ENCODE peak calls at places on chromosomes 2 and 18, in five cellular contexts. One of them, this sample, is unnamed.
A peak's percentile ranks its signal among the peaks of the same experiment; 100 is the strongest.

GRCh38 chr18:9637036-9637767 is 22.8 kb upstream of the PPP4R1 start:
- DNase-seq in foreskin fibroblast: no peak
- DNase-seq in lower leg skin: no peak
- DNase-seq in cardiac fibroblast: peak; percentile 74
- DNase-seq in PC-3: peak; percentile 79
- DNase-seq in this sample: no peak

GRCh38 chr2:201182650-201183372 is at the start of gene CASP10:
- DNase-seq in foreskin fibroblast: peak; percentile 29
- DNase-seq in PC-3: peak; percentile 64
- DNase-seq in cardiac fibroblast: peak; percentile 80
- DNase-seq in lower leg skin: no peak
- DNase-seq in this sample: peak; percentile 68

GRCh38 chr2:8684885-8685696 is 3.2 kb downstream of the ID2 start:
- DNase-seq in PC-3: peak; percentile 39
- DNase-seq in lower leg skin: peak; percentile 94
- DNase-seq in foreskin fibroblast: no peak
- DNase-seq in cardiac fibroblast: peak; percentile 8
- DNase-seq in this sample: peak; percentile 20

GRCh38 chr18:55301196-55301540 is 286.8 kb downstream of the TCF4 start:
- DNase-seq in foreskin fibroblast: peak; percentile 24
- DNase-seq in PC-3: no peak
- DNase-seq in lower leg skin: no peak
- DNase-seq in cardiac fibroblast: no peak
- DNase-seq in this sample: no peak

GRCh38 chr2:104043864-104044263 is 810.1 kb upstream of the POU3F3 start:
- DNase-seq in lower leg skin: no peak
- DNase-seq in foreskin fibroblast: no peak
- DNase-seq in PC-3: no peak
- DNase-seq in cardiac fibroblast: no peak
- DNase-seq in this sample: no peak

GRCh38 chr18:46073474-46074331 is 1.6 kb upstream of the PSTPIP2 start:
- DNase-seq in foreskin fibroblast: peak; percentile 50
- DNase-seq in cardiac fibroblast: peak; percentile 86
- DNase-seq in lower leg skin: peak; percentile 72
- DNase-seq in PC-3: peak; percentile 85
- DNase-seq in this sample: peak; percentile 83

GRCh38 chr2:120425014-120425413 is 79.1 kb downstream of the INHBB start:
- DNase-seq in cardiac fibroblast: no peak
- DNase-seq in foreskin fibroblast: no peak
- DNase-seq in lower leg skin: no peak
- DNase-seq in PC-3: no peak
- DNase-seq in this sample: no peak

GRCh38 chr2:119753041-119753929 is 6.4 kb upstream of the PTPN4 start:
- DNase-seq in foreskin fibroblast: peak; percentile 43
- DNase-seq in PC-3: peak; percentile 68
- DNase-seq in lower leg skin: no peak
- DNase-seq in cardiac fibroblast: peak; percentile 75
- DNase-seq in this sample: peak; percentile 61

GRCh38 chr2:162333968-162334367 is 10.0 kb upstream of the GCA start:
- DNase-seq in cardiac fibroblast: peak; percentile 52
- DNase-seq in PC-3: peak; percentile 67
- DNase-seq in foreskin fibroblast: no peak
- DNase-seq in lower leg skin: no peak
- DNase-seq in this sample: peak; percentile 58

GRCh38 chr2:144501118-144501517 is 18.8 kb downstream of the ZEB2 start:
- DNase-seq in PC-3: peak; percentile 26
- DNase-seq in foreskin fibroblast: peak; percentile 75
- DNase-seq in cardiac fibroblast: peak; percentile 56
- DNase-seq in lower leg skin: no peak
- DNase-seq in this sample: no peak

GRCh38 chr2:177078416-177078815 is 134.2 kb upstream of the HNRNPA3 start:
- DNase-seq in foreskin fibroblast: no peak
- DNase-seq in PC-3: no peak
- DNase-seq in cardiac fibroblast: peak; percentile 22
- DNase-seq in lower leg skin: peak; percentile 88
- DNase-seq in this sample: peak; percentile 89

DNA sequence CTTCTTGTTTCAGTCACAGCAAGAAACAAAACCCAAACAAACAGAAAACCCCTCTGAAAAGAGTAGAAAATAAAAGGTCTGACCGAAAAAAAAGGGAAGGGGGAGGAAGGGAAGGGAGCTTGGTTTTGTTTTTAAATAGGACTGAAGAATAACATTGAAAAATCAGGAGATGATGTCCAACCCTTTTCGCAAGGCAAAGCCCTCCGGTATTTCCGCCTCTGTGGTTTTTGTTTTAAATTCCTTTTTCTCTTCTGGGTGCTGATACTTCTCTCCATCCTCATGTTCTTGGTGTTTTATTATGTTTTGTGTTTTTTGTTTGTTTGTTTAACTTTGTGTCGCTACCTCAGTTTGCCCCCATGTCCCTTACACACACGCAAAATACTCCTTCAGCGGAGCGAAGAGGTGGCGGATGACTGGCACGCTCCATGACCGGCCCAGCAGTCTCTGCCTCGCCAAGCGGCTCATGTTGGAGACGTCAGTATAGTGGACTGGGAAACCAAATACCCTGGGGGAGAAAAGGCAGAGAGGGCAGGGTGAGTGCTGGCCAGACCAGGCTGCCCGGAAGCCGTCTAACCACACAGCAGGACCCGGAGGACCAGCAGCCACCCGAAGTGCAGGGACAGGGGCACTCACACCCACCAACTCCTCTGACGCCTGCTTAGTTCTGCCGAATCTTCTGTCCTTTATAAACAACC is 65.7 kb upstream of the POMC start:
- DNase-seq in PC-3: no peak
- DNase-seq in foreskin fibroblast: no peak
- DNase-seq in lower leg skin: no peak
- DNase-seq in cardiac fibroblast: no peak
- DNase-seq in this sample: no peak
- TF ChIP-seq CTCF in PC-3: no peak
- TF ChIP-seq CTCF in foreskin fibroblast: no peak
- TF ChIP-seq CTCF in lower leg skin: no peak
- TF ChIP-seq CTCF in cardiac fibroblast: no peak
- TF ChIP-seq CTCF in this sample: no peak

GRCh38 chr2:64807417-64807816 is 153.7 kb upstream of the SERTAD2 start:
- DNase-seq in cardiac fibroblast: peak; percentile 98
- DNase-seq in lower leg skin: peak; percentile 84
- DNase-seq in PC-3: peak; percentile 96
- DNase-seq in foreskin fibroblast: peak; percentile 100
- DNase-seq in this sample: peak; percentile 97
- TF ChIP-seq CTCF in cardiac fibroblast: no peak
- TF ChIP-seq CTCF in lower leg skin: no peak
- TF ChIP-seq CTCF in PC-3: peak; percentile 32
- TF ChIP-seq CTCF in foreskin fibroblast: peak; percentile 12
- TF ChIP-seq CTCF in this sample: no peak

GRCh38 chr2:23594079-23594494 is 209.1 kb downstream of the KLHL29 start:
- DNase-seq in foreskin fibroblast: no peak
- DNase-seq in lower leg skin: no peak
- DNase-seq in cardiac fibroblast: no peak
- DNase-seq in PC-3: no peak
- DNase-seq in this sample: no peak

GRCh38 chr2:23597687-23598086 is 212.7 kb downstream of the KLHL29 start:
- DNase-seq in lower leg skin: no peak
- DNase-seq in cardiac fibroblast: no peak
- DNase-seq in PC-3: no peak
- DNase-seq in foreskin fibroblast: no peak
- DNase-seq in this sample: no peak

GRCh38 chr2:23595021-23595420 is 210.0 kb downstream of the KLHL29 start:
- DNase-seq in foreskin fibroblast: no peak
- DNase-seq in lower leg skin: no peak
- DNase-seq in cardiac fibroblast: no peak
- DNase-seq in PC-3: no peak
- DNase-seq in this sample: no peak

GRCh38 chr2:23596316-23596885 is 211.4 kb downstream of the KLHL29 start:
- DNase-seq in cardiac fibroblast: peak; percentile 23
- DNase-seq in lower leg skin: no peak
- DNase-seq in PC-3: no peak
- DNase-seq in foreskin fibroblast: no peak
- DNase-seq in this sample: no peak

DNA sequence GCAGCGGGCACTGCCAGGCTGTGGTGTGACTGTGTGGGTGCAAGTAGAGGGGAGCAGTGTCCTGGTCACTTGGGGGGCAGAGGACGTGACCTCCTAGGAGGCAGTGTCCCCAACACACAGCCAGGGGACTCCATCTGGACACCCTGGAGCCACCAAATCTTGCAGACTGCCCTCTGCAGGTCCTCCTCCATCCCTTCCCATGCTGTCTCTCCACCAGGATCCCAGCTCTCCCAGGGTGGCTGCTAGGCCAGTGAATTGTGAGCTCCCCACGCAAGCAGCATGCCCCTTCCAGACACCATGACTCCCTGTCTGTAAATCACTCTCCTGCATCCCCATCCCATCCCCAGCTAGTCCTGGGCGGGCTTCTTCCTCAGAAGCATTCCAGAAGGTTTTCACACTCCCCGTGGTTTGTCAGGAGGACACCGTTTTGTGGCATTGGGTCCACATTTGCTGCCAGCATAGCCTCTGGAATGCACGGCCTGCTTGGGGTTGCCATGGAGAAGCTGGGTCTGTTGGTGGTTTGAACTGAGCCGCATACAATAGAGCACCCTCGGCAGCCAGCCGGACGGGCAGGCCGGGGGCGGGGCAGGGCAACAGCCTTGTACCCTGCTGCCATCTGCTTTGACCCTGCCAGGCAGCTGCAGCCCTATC is 210.7 kb downstream of the KLHL29 start:
- DNase-seq in foreskin fibroblast: no peak
- DNase-seq in lower leg skin: no peak
- DNase-seq in PC-3: no peak
- DNase-seq in cardiac fibroblast: no peak
- DNase-seq in this sample: no peak
- TF ChIP-seq CTCF in foreskin fibroblast: no peak
- TF ChIP-seq CTCF in lower leg skin: no peak
- TF ChIP-seq CTCF in PC-3: no peak
- TF ChIP-seq CTCF in cardiac fibroblast: no peak
- TF ChIP-seq CTCF in this sample: no peak

DNA sequence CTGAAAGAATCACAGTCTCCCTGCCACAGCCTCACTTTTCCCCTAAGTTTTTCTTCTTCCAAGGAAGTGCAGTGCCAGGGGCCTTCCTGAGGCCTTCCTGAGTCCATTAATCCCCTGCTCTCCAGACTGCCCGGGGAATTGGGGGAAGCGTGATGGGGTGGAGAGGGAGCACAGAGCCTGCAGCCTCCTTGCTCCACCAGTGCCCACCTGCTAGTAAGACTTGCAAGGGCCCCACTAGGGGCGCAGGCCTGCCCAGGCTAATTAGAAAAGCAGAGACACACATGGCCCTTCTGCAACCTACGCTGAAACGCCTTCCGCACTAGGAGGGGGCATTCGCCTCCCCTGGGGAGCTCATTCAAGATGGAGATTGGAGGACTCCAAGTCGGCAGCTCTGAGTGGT is 110.6 kb downstream of the MRO start:
- DNase-seq in PC-3: no peak
- DNase-seq in cardiac fibroblast: no peak
- DNase-seq in lower leg skin: no peak
- DNase-seq in foreskin fibroblast: no peak
- DNase-seq in this sample: no peak
- TF ChIP-seq CTCF in PC-3: no peak
- TF ChIP-seq CTCF in cardiac fibroblast: no peak
- TF ChIP-seq CTCF in lower leg skin: no peak
- TF ChIP-seq CTCF in foreskin fibroblast: no peak
- TF ChIP-seq CTCF in this sample: no peak

GRCh38 chr2:151409601-151410484 is at the start of gene RIF1:
- DNase-seq in lower leg skin: peak; percentile 97
- DNase-seq in PC-3: peak; percentile 96
- DNase-seq in foreskin fibroblast: peak; percentile 90
- DNase-seq in cardiac fibroblast: peak; percentile 94
- DNase-seq in this sample: peak; percentile 95
- TF ChIP-seq CTCF in lower leg skin: no peak
- TF ChIP-seq CTCF in PC-3: peak; percentile 56
- TF ChIP-seq CTCF in foreskin fibroblast: peak; percentile 67
- TF ChIP-seq CTCF in cardiac fibroblast: peak; percentile 79
- TF ChIP-seq CTCF in this sample: peak; percentile 60

GRCh38 chr2:195732569-195732968 is 75.5 kb downstream of the SLC39A10 start:
- DNase-seq in lower leg skin: no peak
- DNase-seq in cardiac fibroblast: no peak
- DNase-seq in PC-3: no peak
- DNase-seq in foreskin fibroblast: no peak
- DNase-seq in this sample: no peak
- TF ChIP-seq CTCF in lower leg skin: no peak
- TF ChIP-seq CTCF in cardiac fibroblast: peak; percentile 1
- TF ChIP-seq CTCF in PC-3: no peak
- TF ChIP-seq CTCF in foreskin fibroblast: no peak
- TF ChIP-seq CTCF in this sample: no peak

GRCh38 chr2:175435012-175435411 is 253.5 kb upstream of the ATP5MC3 start:
- DNase-seq in cardiac fibroblast: no peak
- DNase-seq in foreskin fibroblast: no peak
- DNase-seq in lower leg skin: no peak
- DNase-seq in PC-3: no peak
- DNase-seq in this sample: peak; percentile 43

GRCh38 chr2:175441361-175441760 is 259.9 kb upstream of the ATP5MC3 start:
- DNase-seq in PC-3: no peak
- DNase-seq in cardiac fibroblast: no peak
- DNase-seq in foreskin fibroblast: no peak
- DNase-seq in lower leg skin: no peak
- DNase-seq in this sample: no peak

GRCh38 chr2:175437167-175437566 is 255.7 kb upstream of the ATP5MC3 start:
- DNase-seq in cardiac fibroblast: no peak
- DNase-seq in PC-3: no peak
- DNase-seq in lower leg skin: no peak
- DNase-seq in foreskin fibroblast: no peak
- DNase-seq in this sample: no peak

GRCh38 chr2:175436076-175436475 is 254.6 kb upstream of the ATP5MC3 start:
- DNase-seq in lower leg skin: no peak
- DNase-seq in PC-3: no peak
- DNase-seq in cardiac fibroblast: no peak
- DNase-seq in foreskin fibroblast: no peak
- DNase-seq in this sample: peak; percentile 52

DNA sequence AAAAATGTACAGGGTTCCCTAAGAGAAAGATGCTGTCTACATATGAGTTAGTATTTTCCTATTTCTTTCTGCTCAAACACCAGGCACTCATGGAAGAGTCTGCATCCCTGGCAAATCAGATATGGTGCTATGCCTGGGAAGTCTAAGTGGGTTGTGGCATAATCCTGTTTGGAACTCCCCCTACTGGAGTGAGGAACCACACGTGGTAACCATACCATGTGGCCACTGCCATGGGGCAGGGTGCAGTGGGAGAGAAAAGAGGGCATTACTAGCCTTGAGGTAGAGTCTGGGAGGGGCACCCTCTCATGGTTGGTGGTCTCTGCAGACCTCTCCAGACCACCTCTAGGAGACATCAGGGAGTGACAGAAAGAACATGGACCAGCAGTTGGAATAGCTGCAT is 257.9 kb upstream of the ATP5MC3 start:
- DNase-seq in cardiac fibroblast: no peak
- DNase-seq in PC-3: peak; percentile 17
- DNase-seq in foreskin fibroblast: no peak
- DNase-seq in lower leg skin: no peak
- DNase-seq in this sample: no peak
- TF ChIP-seq CTCF in cardiac fibroblast: no peak
- TF ChIP-seq CTCF in PC-3: peak; percentile 34
- TF ChIP-seq CTCF in foreskin fibroblast: no peak
- TF ChIP-seq CTCF in lower leg skin: no peak
- TF ChIP-seq CTCF in this sample: no peak

This sample was measured in MCF 10A.